ENCODE peak calls at places on chromosomes 4 and X, in seven cellular contexts. One of them, this sample, is unnamed. For H3K27me3, the result is how much of the 10 kb centered on the place peaks cover.

GRCh38 chr4:62670509-62670908 is 1470.4 kb downstream of the ADGRL3 start:
- DNase-seq in SJSA1: no peak
- DNase-seq in psoas muscle: no peak
- DNase-seq in CD8-positive, alpha-beta memory T cell: no peak
- DNase-seq in PC-9: no peak
- DNase-seq in vagina: no peak
- DNase-seq in mammary epithelial cell: no peak
- DNase-seq in this sample: no peak

GRCh38 chrX:83278988-83279387 is 229.1 kb upstream of the POU3F4 start:
- DNase-seq in SJSA1: no peak
- DNase-seq in psoas muscle: no peak
- DNase-seq in CD8-positive, alpha-beta memory T cell: no peak
- DNase-seq in PC-9: no peak
- DNase-seq in vagina: no peak
- DNase-seq in mammary epithelial cell: no peak
- DNase-seq in this sample: no peak

GRCh38 chrX:101407167-101407747 is 468 bp downstream of the GLA start:
- DNase-seq in SJSA1: no peak
- DNase-seq in psoas muscle: no peak
- DNase-seq in CD8-positive, alpha-beta memory T cell: no peak
- DNase-seq in PC-9: no peak
- DNase-seq in vagina: no peak
- DNase-seq in mammary epithelial cell: no peak
- DNase-seq in this sample: no peak

GRCh38 chr4:120005527-120005926 is 61.1 kb downstream of the MAD2L1 start:
- DNase-seq in SJSA1: no peak
- DNase-seq in psoas muscle: no peak
- DNase-seq in CD8-positive, alpha-beta memory T cell: no peak
- DNase-seq in PC-9: no peak
- DNase-seq in vagina: no peak
- DNase-seq in mammary epithelial cell: no peak
- DNase-seq in this sample: no peak

GRCh38 chrX:2654436-2655340 is 36.4 kb upstream of the CD99 start:
- DNase-seq in SJSA1: no peak
- DNase-seq in psoas muscle: no peak
- DNase-seq in CD8-positive, alpha-beta memory T cell: no peak
- DNase-seq in PC-9: no peak
- DNase-seq in vagina: no peak
- DNase-seq in mammary epithelial cell: no peak
- DNase-seq in this sample: no peak

GRCh38 chr4:93710847-93711430 is 117.6 kb upstream of the ATOH1 start:
- DNase-seq in SJSA1: no peak
- DNase-seq in psoas muscle: no peak
- DNase-seq in CD8-positive, alpha-beta memory T cell: no peak
- DNase-seq in PC-9: no peak
- DNase-seq in vagina: no peak
- DNase-seq in mammary epithelial cell: no peak
- DNase-seq in this sample: no peak

GRCh38 chr4:7325541-7325940 is 109.2 kb downstream of the PSAPL1 start:
- DNase-seq in SJSA1: no peak
- DNase-seq in psoas muscle: peak
- DNase-seq in CD8-positive, alpha-beta memory T cell: no peak
- DNase-seq in PC-9: no peak
- DNase-seq in vagina: no peak
- DNase-seq in mammary epithelial cell: no peak
- DNase-seq in this sample: no peak

GRCh38 chr4:149987330-149987751 is 90.9 kb upstream of the DCLK2 start:
- DNase-seq in SJSA1: no peak
- DNase-seq in psoas muscle: no peak
- DNase-seq in CD8-positive, alpha-beta memory T cell: no peak
- DNase-seq in PC-9: no peak
- DNase-seq in vagina: no peak
- DNase-seq in mammary epithelial cell: no peak
- DNase-seq in this sample: no peak

GRCh38 chr4:153116101-153116680 is 88.1 kb upstream of the TRIM2 start:
- DNase-seq in SJSA1: no peak
- DNase-seq in psoas muscle: no peak
- DNase-seq in CD8-positive, alpha-beta memory T cell: no peak
- DNase-seq in PC-9: no peak
- DNase-seq in vagina: no peak
- DNase-seq in mammary epithelial cell: no peak
- DNase-seq in this sample: no peak

GRCh38 chrX:63506320-63506719 is 155.2 kb upstream of the SPIN4 start:
- DNase-seq in SJSA1: no peak
- DNase-seq in psoas muscle: no peak
- DNase-seq in CD8-positive, alpha-beta memory T cell: no peak
- DNase-seq in PC-9: no peak
- DNase-seq in vagina: no peak
- DNase-seq in mammary epithelial cell: peak
- DNase-seq in this sample: no peak

GRCh38 chr4:118941149-118941548 is 52.5 kb downstream of the SYNPO2 start:
- DNase-seq in SJSA1: no peak
- DNase-seq in psoas muscle: no peak
- DNase-seq in CD8-positive, alpha-beta memory T cell: no peak
- DNase-seq in PC-9: no peak
- DNase-seq in vagina: no peak
- DNase-seq in mammary epithelial cell: no peak
- DNase-seq in this sample: no peak
- H3K27ac ChIP-seq in SJSA1: no peak
- H3K27ac ChIP-seq in psoas muscle: peak
- H3K27ac ChIP-seq in CD8-positive, alpha-beta memory T cell: no peak
- H3K27ac ChIP-seq in PC-9: no peak
- H3K27ac ChIP-seq in vagina: no peak
- H3K27ac ChIP-seq in mammary epithelial cell: no peak
- H3K27ac ChIP-seq in this sample: no peak

GRCh38 chr4:168880087-168880675 is 129.9 kb downstream of the CBR4 start:
- DNase-seq in SJSA1: no peak
- DNase-seq in psoas muscle: no peak
- DNase-seq in CD8-positive, alpha-beta memory T cell: no peak
- DNase-seq in PC-9: no peak
- DNase-seq in vagina: no peak
- DNase-seq in mammary epithelial cell: no peak
- DNase-seq in this sample: no peak
- H3K27me3 ChIP-seq in SJSA1: under half
- H3K27me3 ChIP-seq in psoas muscle: under half
- H3K27me3 ChIP-seq in CD8-positive, alpha-beta memory T cell: under half
- H3K27me3 ChIP-seq in PC-9: under half
- H3K27me3 ChIP-seq in vagina: under half
- H3K27me3 ChIP-seq in mammary epithelial cell: under half
- H3K27me3 ChIP-seq in this sample: under half

DNA sequence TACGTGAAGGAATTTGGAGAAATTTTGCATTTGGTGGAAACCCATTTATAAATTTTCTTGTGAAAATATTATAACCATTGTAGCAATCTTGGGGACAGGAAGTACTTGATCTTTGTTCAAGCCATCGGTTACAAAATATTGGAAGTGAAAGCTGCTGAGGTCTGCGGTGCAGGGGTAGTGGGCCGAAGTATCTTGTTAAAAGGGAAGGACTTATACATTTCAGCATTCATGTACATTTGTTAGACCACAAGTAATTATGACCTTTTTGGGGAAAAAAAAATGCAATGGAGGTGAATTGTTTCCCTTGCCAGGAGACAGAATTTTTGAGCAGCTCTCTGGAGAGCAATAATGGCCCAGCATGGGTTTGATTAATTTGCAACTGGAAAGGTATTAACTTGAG is 121.3 kb downstream of the EGF start:
- DNase-seq in SJSA1: no peak
- DNase-seq in psoas muscle: no peak
- DNase-seq in CD8-positive, alpha-beta memory T cell: no peak
- DNase-seq in PC-9: no peak
- DNase-seq in vagina: no peak
- DNase-seq in mammary epithelial cell: no peak
- DNase-seq in this sample: no peak
- H3K27ac ChIP-seq in SJSA1: no peak
- H3K27ac ChIP-seq in psoas muscle: no peak
- H3K27ac ChIP-seq in CD8-positive, alpha-beta memory T cell: no peak
- H3K27ac ChIP-seq in PC-9: no peak
- H3K27ac ChIP-seq in vagina: no peak
- H3K27ac ChIP-seq in mammary epithelial cell: no peak
- H3K27ac ChIP-seq in this sample: no peak

DNA sequence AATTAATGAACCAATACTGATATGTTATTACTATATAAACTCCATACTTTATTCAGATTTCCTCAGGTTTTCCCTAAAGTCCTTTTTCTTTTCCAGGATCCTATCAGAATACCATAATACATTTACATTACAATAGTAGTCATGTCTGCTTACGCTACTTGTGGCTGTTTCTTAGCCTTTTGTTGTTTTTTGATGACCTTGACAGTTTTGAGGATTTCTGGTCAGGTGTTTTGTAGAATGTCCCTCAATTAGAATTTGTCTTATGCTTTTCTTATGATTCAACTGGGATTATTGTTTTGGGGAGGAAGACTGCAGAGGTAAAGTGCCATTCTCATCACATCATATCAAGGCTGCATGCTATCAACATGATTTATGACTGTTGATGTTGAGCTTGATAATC is 9.1 kb downstream of the SOX3 start:
- DNase-seq in SJSA1: no peak
- DNase-seq in psoas muscle: no peak
- DNase-seq in CD8-positive, alpha-beta memory T cell: no peak
- DNase-seq in PC-9: no peak
- DNase-seq in vagina: no peak
- DNase-seq in mammary epithelial cell: no peak
- DNase-seq in this sample: no peak
- H3K27me3 ChIP-seq in SJSA1: under half
- H3K27me3 ChIP-seq in psoas muscle: under half
- H3K27me3 ChIP-seq in CD8-positive, alpha-beta memory T cell: under half
- H3K27me3 ChIP-seq in PC-9: under half
- H3K27me3 ChIP-seq in vagina: under half
- H3K27me3 ChIP-seq in mammary epithelial cell: under half
- H3K27me3 ChIP-seq in this sample: under half

GRCh38 chrX:106891762-106892161 is 11.4 kb downstream of the RIPPLY1 start:
- DNase-seq in SJSA1: no peak
- DNase-seq in psoas muscle: no peak
- DNase-seq in CD8-positive, alpha-beta memory T cell: no peak
- DNase-seq in PC-9: no peak
- DNase-seq in vagina: no peak
- DNase-seq in mammary epithelial cell: peak
- DNase-seq in this sample: no peak

GRCh38 chrX:106894978-106895452 is 8.1 kb downstream of the RIPPLY1 start:
- DNase-seq in SJSA1: peak
- DNase-seq in psoas muscle: no peak
- DNase-seq in CD8-positive, alpha-beta memory T cell: no peak
- DNase-seq in PC-9: peak
- DNase-seq in vagina: no peak
- DNase-seq in mammary epithelial cell: peak
- DNase-seq in this sample: no peak

GRCh38 chrX:106897259-106897658 is 5.9 kb downstream of the RIPPLY1 start:
- DNase-seq in SJSA1: no peak
- DNase-seq in psoas muscle: no peak
- DNase-seq in CD8-positive, alpha-beta memory T cell: no peak
- DNase-seq in PC-9: no peak
- DNase-seq in vagina: no peak
- DNase-seq in mammary epithelial cell: peak
- DNase-seq in this sample: no peak

GRCh38 chrX:106898462-106898861 is 4.7 kb downstream of the RIPPLY1 start:
- DNase-seq in SJSA1: no peak
- DNase-seq in psoas muscle: no peak
- DNase-seq in CD8-positive, alpha-beta memory T cell: no peak
- DNase-seq in PC-9: no peak
- DNase-seq in vagina: no peak
- DNase-seq in mammary epithelial cell: peak
- DNase-seq in this sample: no peak

GRCh38 chrX:106894392-106894909 is 8.7 kb downstream of the RIPPLY1 start:
- DNase-seq in SJSA1: peak
- DNase-seq in psoas muscle: peak
- DNase-seq in CD8-positive, alpha-beta memory T cell: peak
- DNase-seq in PC-9: peak
- DNase-seq in vagina: no peak
- DNase-seq in mammary epithelial cell: peak
- DNase-seq in this sample: peak
- H3K27ac ChIP-seq in SJSA1: no peak
- H3K27ac ChIP-seq in psoas muscle: no peak
- H3K27ac ChIP-seq in CD8-positive, alpha-beta memory T cell: no peak
- H3K27ac ChIP-seq in PC-9: peak
- H3K27ac ChIP-seq in vagina: peak
- H3K27ac ChIP-seq in mammary epithelial cell: no peak
- H3K27ac ChIP-seq in this sample: no peak

GRCh38 chrX:32744906-32745305 is 466.4 kb downstream of the DMD start:
- DNase-seq in SJSA1: no peak
- DNase-seq in psoas muscle: no peak
- DNase-seq in CD8-positive, alpha-beta memory T cell: no peak
- DNase-seq in PC-9: no peak
- DNase-seq in vagina: no peak
- DNase-seq in mammary epithelial cell: no peak
- DNase-seq in this sample: no peak

GRCh38 chrX:32745323-32745722 is 466.0 kb downstream of the DMD start:
- DNase-seq in SJSA1: no peak
- DNase-seq in psoas muscle: no peak
- DNase-seq in CD8-positive, alpha-beta memory T cell: no peak
- DNase-seq in PC-9: no peak
- DNase-seq in vagina: no peak
- DNase-seq in mammary epithelial cell: no peak
- DNase-seq in this sample: no peak

GRCh38 chrX:32749075-32749474 is 462.3 kb downstream of the DMD start:
- DNase-seq in SJSA1: no peak
- DNase-seq in psoas muscle: no peak
- DNase-seq in CD8-positive, alpha-beta memory T cell: no peak
- DNase-seq in PC-9: no peak
- DNase-seq in vagina: no peak
- DNase-seq in mammary epithelial cell: peak
- DNase-seq in this sample: no peak
- H3K27me3 ChIP-seq in SJSA1: under half
- H3K27me3 ChIP-seq in psoas muscle: under half
- H3K27me3 ChIP-seq in CD8-positive, alpha-beta memory T cell: under half
- H3K27me3 ChIP-seq in PC-9: under half
- H3K27me3 ChIP-seq in vagina: under half
- H3K27me3 ChIP-seq in mammary epithelial cell: under half
- H3K27me3 ChIP-seq in this sample: under half

This sample was measured in effector memory CD4-positive, alpha-beta T cell.